ENCODE peak calls at places on chromosomes 1 and 21, in seven cellular contexts. O is fibroblast of pulmonary artery, D is T-helper 9 cell, X is thoracic aorta, P is heart right ventricle, Z is mucosa of descending colon, J is renal cortical epithelial cell. W is an unnamed sample.
A peak's percentile ranks its signal among the peaks of the same experiment; 100 is the strongest.

GRCh38 chr1:179081696-179082307 is at the start of gene TOR3A:
- DNase-seq in Z (peak; percentile 97), P (peak; percentile 93), O (peak; percentile 86), J (peak; percentile 78), D (peak; percentile 63), X (peak; percentile 70), W (peak; percentile 94)

GRCh38 chr1:62426794-62427193 is 10.1 kb upstream of the USP1 start:
- DNase-seq in Z (no peak), D (no peak), O (no peak), P (no peak), X (no peak), J (no peak), W (no peak)

GRCh38 chr1:43565600-43566360 is 35.1 kb downstream of the PTPRF start:
- DNase-seq in Z (no peak), O (peak; percentile 54), P (peak; percentile 53), J (no peak), X (no peak), D (no peak), W (peak; percentile 79)

GRCh38 chr1:71577451-71578131 is 496.8 kb upstream of the ZRANB2 start:
- DNase-seq in J (no peak), Z (no peak), O (no peak), D (no peak), P (no peak), X (no peak), W (no peak)

GRCh38 chr1:235710665-235711064 is 61.1 kb upstream of the GNG4 start:
- DNase-seq in X (no peak), P (peak; percentile 5), O (no peak), Z (no peak), D (no peak), J (no peak), W (no peak)

GRCh38 chr21:46150491-46151121 is 4.8 kb downstream of the FTCD start:
- DNase-seq in D (no peak), P (no peak), Z (peak; percentile 38), O (no peak), X (no peak), J (no peak), W (peak; percentile 18)

GRCh38 chr21:40049959-40050290 is 182.7 kb downstream of the PCP4 start:
- DNase-seq in P (no peak), J (peak; percentile 1), Z (no peak), D (no peak), O (no peak), X (no peak), W (no peak)

GRCh38 chr1:55352080-55352800 is 137.1 kb upstream of the USP24 start:
- DNase-seq in P (peak; percentile 45), X (no peak), D (no peak), J (no peak), O (no peak), Z (no peak), W (no peak)

GRCh38 chr1:229092377-229093257 is 178.3 kb upstream of the RAB4A start:
- DNase-seq in Z (no peak), X (no peak), O (no peak), J (peak; percentile 25), P (no peak), D (no peak), W (no peak)

GRCh38 chr1:237013608-237014007 is 9.4 kb upstream of the MT1HL1 start:
- DNase-seq in J (peak; percentile 44), O (no peak), Z (no peak), D (no peak), X (no peak), P (no peak), W (no peak)

GRCh38 chr1:228140724-228141081 is 624 bp downstream of the GUK1 start:
- DNase-seq in Z (no peak), P (no peak), O (no peak), X (no peak), D (no peak), J (no peak), W (peak; percentile 28)

GRCh38 chr1:9850442-9851162 is 26.8 kb upstream of the CLSTN1 start:
- DNase-seq in J (no peak), X (no peak), P (no peak), D (no peak), O (no peak), Z (no peak), W (no peak)

GRCh38 chr1:203306970-203307541 is 1.7 kb downstream of the BTG2 start:
- DNase-seq in D (no peak), X (no peak), P (no peak), O (no peak), J (no peak), Z (peak; percentile 72), W (peak; percentile 60)

GRCh38 chr1:156114919-156115513 is 505 bp downstream of the LMNA start:
- DNase-seq in J (no peak), X (no peak), O (no peak), D (peak; percentile 6), P (no peak), Z (peak; percentile 70), W (no peak)

GRCh38 chr1:245860681-245861552 is 646.2 kb downstream of the SMYD3 start:
- DNase-seq in Z (no peak), J (peak; percentile 34), O (peak; percentile 88), D (no peak), X (no peak), P (no peak), W (no peak)

GRCh38 chr1:226201029-226201593 is 14.6 kb upstream of the ACBD3 start:
- DNase-seq in J (no peak), O (peak; percentile 43), P (no peak), X (no peak), Z (no peak), D (no peak), W (no peak)

GRCh38 chr1:228463559-228464455 is 23.4 kb upstream of the RNF187 start:
- DNase-seq in P (no peak), Z (peak; percentile 70), O (peak; percentile 29), D (no peak), J (no peak), X (no peak), W (peak; percentile 50)

GRCh38 chr1:153777648-153778047 is 2.4 kb downstream of the SLC27A3 start:
- DNase-seq in O (no peak), J (peak; percentile 65), P (no peak), Z (peak; percentile 52), X (peak; percentile 62), D (no peak), W (peak; percentile 64)

GRCh38 chr1:177800386-177801058 is 169.3 kb downstream of the SEC16B start:
- DNase-seq in Z (no peak), J (peak; percentile 74), O (no peak), P (no peak), D (no peak), X (no peak), W (no peak)

GRCh38 chr1:194419721-194420120 is 1233.3 kb upstream of the B3GALT2 start:
- DNase-seq in X (no peak), O (no peak), Z (no peak), J (no peak), P (no peak), D (no peak), W (no peak)

W was measured in left cardiac atrium.